ENCODE peak calls at places on chromosomes 6 and 20, in ten cellular contexts. T is BE2C, Q is endothelial cell of umbilical vein, J is heart left ventricle, N is psoas muscle, G is fibroblast of pulmonary artery, Y is astrocyte of the spinal cord, S is tibial artery, A is kidney epithelial cell, W is choroid plexus epithelial cell. M is an unnamed sample.

GRCh38 chr20:3659492-3660261 is 3.5 kb downstream of the GFRA4 start:
- DNase-seq in T (no peak), Q (no peak), J (no peak), N (no peak), G (no peak), Y (no peak), S (peak), A (no peak), W (no peak), M (peak)

GRCh38 chr20:561437-562231 is 18.0 kb upstream of the CSNK2A1 start:
- DNase-seq in T (peak), Q (peak), J (peak), N (peak), G (peak), Y (peak), S (peak), A (no peak), W (peak), M (peak)

GRCh38 chr6:117613920-117614535 is 11.7 kb upstream of the GOPC start:
- DNase-seq in T (no peak), Q (no peak), J (no peak), N (no peak), G (no peak), Y (peak), S (no peak), A (no peak), W (peak), M (no peak)

GRCh38 chr6:3022765-3023662 is 23.3 kb downstream of the NQO2 start:
- DNase-seq in T (no peak), Q (no peak), J (no peak), N (peak), G (no peak), Y (no peak), S (no peak), A (no peak), W (no peak), M (peak)

GRCh38 chr6:134551245-134551960 is 233.5 kb upstream of the SGK1 start:
- DNase-seq in T (no peak), Q (peak), J (no peak), N (no peak), G (peak), Y (peak), S (no peak), A (no peak), W (peak), M (no peak)

GRCh38 chr6:222468-222867 is 69.8 kb upstream of the DUSP22 start:
- DNase-seq in T (no peak), Q (no peak), J (no peak), N (no peak), G (no peak), Y (no peak), S (no peak), A (no peak), W (no peak), M (no peak)

GRCh38 chr6:71852951-71853350 is 33.4 kb upstream of the RIMS1 start:
- DNase-seq in T (no peak), Q (no peak), J (no peak), N (no peak), G (no peak), Y (no peak), S (no peak), A (no peak), W (no peak), M (no peak)

GRCh38 chr6:19210849-19211590 is 626.1 kb upstream of the ID4 start:
- DNase-seq in T (peak), Q (no peak), J (peak), N (no peak), G (no peak), Y (no peak), S (no peak), A (no peak), W (no peak), M (peak)

GRCh38 chr6:142566628-142567396 is 265.0 kb downstream of the ADGRG6 start:
- DNase-seq in T (peak), Q (peak), J (peak), N (no peak), G (peak), Y (peak), S (no peak), A (no peak), W (peak), M (peak)

GRCh38 chr6:83198486-83199172 is 5.5 kb downstream of the RWDD2A start:
- DNase-seq in T (no peak), Q (peak), J (no peak), N (no peak), G (peak), Y (peak), S (no peak), A (no peak), W (peak), M (no peak)

GRCh38 chr6:11208267-11208666 is 24.2 kb downstream of the NEDD9 start:
- DNase-seq in T (no peak), Q (no peak), J (no peak), N (no peak), G (no peak), Y (no peak), S (no peak), A (no peak), W (no peak), M (no peak)

GRCh38 chr6:113594726-113595125 is 262.4 kb upstream of the MARCKS start:
- DNase-seq in T (no peak), Q (no peak), J (no peak), N (no peak), G (no peak), Y (no peak), S (no peak), A (no peak), W (no peak), M (no peak)

GRCh38 chr20:39036851-39037250 is 74.7 kb downstream of the DHX35 start:
- DNase-seq in T (no peak), Q (no peak), J (no peak), N (no peak), G (no peak), Y (no peak), S (no peak), A (no peak), W (no peak), M (no peak)

GRCh38 chr6:126539022-126539421 is 199.1 kb downstream of the CENPW start:
- DNase-seq in T (no peak), Q (peak), J (no peak), N (no peak), G (peak), Y (peak), S (no peak), A (peak), W (peak), M (no peak)

GRCh38 chr6:145814501-145815350 is at the start of gene FBXO30:
- DNase-seq in T (peak), Q (peak), J (peak), N (peak), G (peak), Y (peak), S (peak), A (no peak), W (peak), M (peak)

GRCh38 chr6:37557645-37558114 is 58.0 kb upstream of the CCDC167 start:
- DNase-seq in T (peak), Q (no peak), J (no peak), N (no peak), G (no peak), Y (no peak), S (no peak), A (no peak), W (no peak), M (peak)

GRCh38 chr6:121932071-121933009 is 467.1 kb upstream of the HSF2 start:
- DNase-seq in T (no peak), Q (peak), J (peak), N (peak), G (peak), Y (peak), S (peak), A (peak), W (peak), M (no peak)

GRCh38 chr6:110020888-110021287 is 42.8 kb downstream of the GPR6 start:
- DNase-seq in T (no peak), Q (no peak), J (no peak), N (no peak), G (no peak), Y (no peak), S (no peak), A (no peak), W (no peak), M (peak)

GRCh38 chr6:127695108-127695507 is 118.1 kb downstream of the C6orf58 start:
- DNase-seq in T (no peak), Q (no peak), J (no peak), N (no peak), G (no peak), Y (no peak), S (no peak), A (no peak), W (no peak), M (no peak)

GRCh38 chr6:152107973-152108372 is 300.5 kb downstream of the ESR1 start:
- DNase-seq in T (no peak), Q (no peak), J (no peak), N (no peak), G (no peak), Y (no peak), S (no peak), A (no peak), W (no peak), M (no peak)

GRCh38 chr6:34597605-34598353 is 41.6 kb upstream of the SPDEF start:
- DNase-seq in T (no peak), Q (no peak), J (no peak), N (no peak), G (no peak), Y (no peak), S (no peak), A (no peak), W (no peak), M (no peak)

GRCh38 chr20:48493966-48494365 is 333.8 kb downstream of the PREX1 start:
- DNase-seq in T (no peak), Q (no peak), J (no peak), N (no peak), G (no peak), Y (no peak), S (no peak), A (no peak), W (no peak), M (no peak)

GRCh38 chr20:46563170-46563847 is 12.9 kb upstream of the OCSTAMP start:
- DNase-seq in T (no peak), Q (no peak), J (no peak), N (no peak), G (no peak), Y (no peak), S (no peak), A (no peak), W (no peak), M (no peak)

GRCh38 chr6:160661129-160661723 is 2.8 kb downstream of the LPA start:
- DNase-seq in T (no peak), Q (no peak), J (no peak), N (no peak), G (no peak), Y (no peak), S (no peak), A (no peak), W (no peak), M (no peak)

GRCh38 chr20:48716086-48716485 is 111.7 kb downstream of the PREX1 start:
- DNase-seq in T (no peak), Q (no peak), J (no peak), N (no peak), G (no peak), Y (no peak), S (no peak), A (no peak), W (no peak), M (peak)

GRCh38 chr20:63577317-63577894 is 3.4 kb upstream of the HELZ2 start:
- DNase-seq in T (peak), Q (no peak), J (peak), N (no peak), G (no peak), Y (no peak), S (no peak), A (no peak), W (no peak), M (no peak)

GRCh38 chr6:156780962-156781705 is 4.0 kb downstream of the ARID1B start:
- DNase-seq in T (no peak), Q (no peak), J (no peak), N (no peak), G (no peak), Y (peak), S (no peak), A (no peak), W (no peak), M (no peak)

GRCh38 chr6:156786652-156787051 is 9.5 kb downstream of the ARID1B start:
- DNase-seq in T (no peak), Q (no peak), J (no peak), N (no peak), G (no peak), Y (no peak), S (no peak), A (no peak), W (no peak), M (no peak)

GRCh38 chr6:156781882-156782631 is 4.9 kb downstream of the ARID1B start:
- DNase-seq in T (no peak), Q (peak), J (no peak), N (no peak), G (no peak), Y (peak), S (no peak), A (no peak), W (no peak), M (no peak)

GRCh38 chr6:156782691-156783320 is 5.6 kb downstream of the ARID1B start:
- DNase-seq in T (no peak), Q (peak), J (no peak), N (no peak), G (no peak), Y (peak), S (no peak), A (no peak), W (no peak), M (no peak)

GRCh38 chr6:156783958-156784357 is 6.8 kb downstream of the ARID1B start:
- DNase-seq in T (no peak), Q (no peak), J (no peak), N (no peak), G (no peak), Y (no peak), S (no peak), A (no peak), W (no peak), M (no peak)
- H3K4me3 ChIP-seq in T (no peak), Q (no peak), J (no peak), N (peak), G (no peak), Y (no peak), S (peak), A (no peak), W (no peak), M (no peak)

GRCh38 chr6:29564875-29565274 is 5.3 kb upstream of the UBD start:
- DNase-seq in T (no peak), Q (no peak), J (no peak), N (no peak), G (no peak), Y (no peak), S (no peak), A (no peak), W (peak), M (peak)
- TF ChIP-seq CTCF in T (no peak), Q (no peak), J (no peak), N (no peak), G (no peak), Y (no peak), S (no peak), A (no peak), W (no peak), M (no peak)

GRCh38 chr6:39729945-39730344 is 4.7 kb upstream of the KIF6 start:
- DNase-seq in T (no peak), Q (no peak), J (no peak), N (no peak), G (no peak), Y (no peak), S (no peak), A (no peak), W (no peak), M (no peak)

GRCh38 chr6:39724787-39725631 is at the start of gene KIF6:
- DNase-seq in T (peak), Q (peak), J (peak), N (peak), G (peak), Y (peak), S (peak), A (peak), W (peak), M (peak)

GRCh38 chr6:39731565-39731964 is 6.4 kb upstream of the KIF6 start:
- DNase-seq in T (no peak), Q (no peak), J (no peak), N (no peak), G (no peak), Y (no peak), S (no peak), A (no peak), W (peak), M (no peak)

GRCh38 chr6:39725632-39725997 is 407 bp upstream of the KIF6 start:
- DNase-seq in T (no peak), Q (no peak), J (no peak), N (no peak), G (no peak), Y (no peak), S (no peak), A (no peak), W (no peak), M (no peak)
- H3K4me3 ChIP-seq in T (peak), Q (no peak), J (peak), N (peak), G (peak), Y (peak), S (peak), A (peak), W (peak), M (peak)

DNA sequence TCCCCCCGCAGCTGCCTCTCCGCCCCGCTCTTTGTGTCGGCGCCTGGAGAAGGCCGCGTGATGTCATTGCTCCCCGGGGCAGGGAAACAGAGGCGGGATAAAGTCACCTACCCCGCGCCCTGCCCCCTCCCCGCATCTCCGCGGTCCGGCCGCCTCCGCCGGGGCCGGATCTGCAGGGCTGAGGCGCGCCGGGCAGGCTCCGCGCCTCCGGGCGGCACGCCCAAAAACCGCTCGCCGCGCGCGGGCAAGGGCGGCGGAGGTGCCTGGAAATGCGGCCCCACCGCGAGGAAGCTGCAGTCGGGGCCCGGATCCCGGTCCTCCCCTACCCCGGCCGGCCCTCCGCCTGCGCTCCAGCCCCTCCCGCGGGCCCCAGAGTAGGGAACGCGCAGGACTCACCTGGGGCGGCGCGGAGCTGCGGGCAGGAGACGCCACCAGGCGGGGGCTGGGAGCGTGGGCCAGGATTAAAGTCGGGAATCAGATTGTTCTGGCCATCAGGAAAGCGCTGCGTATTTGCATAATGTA is at the start of gene FAXC:
- DNase-seq in T (peak), Q (peak), J (peak), N (no peak), G (peak), Y (no peak), S (peak), A (no peak), W (peak), M (no peak)
- TF ChIP-seq CTCF in T (peak), Q (no peak), J (no peak), N (peak), G (no peak), Y (peak), S (peak), A (peak), W (peak), M (peak)